ENCODE peak calls at places on chromosomes 3 and 15, in five cellular contexts. C is SK-N-SH, V is HepG2, W is GM12878, Q is H1. U is an unnamed sample.

GRCh38 chr3:123126653-123127052 is 59.8 kb downstream of the PDIA5 start:
- DNase-seq in W (no peak), Q (no peak), V (no peak), C (no peak), U (no peak)

GRCh38 chr3:171459130-171459941 is 869 bp downstream of the TNIK start:
- DNase-seq in C (peak), V (no peak), Q (peak), W (no peak), U (no peak)

GRCh38 chr3:55075846-55076245 is 148.0 kb upstream of the LRTM1 start:
- DNase-seq in Q (no peak), W (no peak), C (no peak), V (no peak), U (no peak)

GRCh38 chr3:192833177-192833890 is 84.3 kb downstream of the MB21D2 start:
- DNase-seq in C (no peak), Q (no peak), V (no peak), W (no peak), U (no peak)

GRCh38 chr15:38169982-38170381 is 82.7 kb upstream of the SPRED1 start:
- DNase-seq in C (no peak), Q (no peak), V (no peak), W (no peak), U (no peak)

GRCh38 chr3:152738656-152739055 is 96.3 kb upstream of the P2RY1 start:
- DNase-seq in W (peak), C (no peak), Q (no peak), V (no peak), U (no peak)

GRCh38 chr15:96693990-96694517 is 363.6 kb downstream of the NR2F2 start:
- DNase-seq in V (no peak), Q (no peak), C (no peak), W (no peak), U (no peak)

GRCh38 chr15:66233487-66234415 is 19.8 kb downstream of the MEGF11 start:
- DNase-seq in C (no peak), V (peak), W (no peak), Q (peak), U (peak)

GRCh38 chr3:9951962-9952805 is at the start of gene PRRT3:
- DNase-seq in Q (peak), V (no peak), W (no peak), C (peak), U (peak)

GRCh38 chr3:71168961-71169411 is 414.5 kb downstream of the FOXP1 start:
- DNase-seq in Q (no peak), W (no peak), C (peak), V (no peak), U (no peak)

GRCh38 chr15:88863412-88863811 is 31.9 kb downstream of the HAPLN3 start:
- DNase-seq in V (no peak), W (no peak), Q (no peak), C (no peak), U (no peak)

GRCh38 chr3:178777718-178778411 is 241.6 kb downstream of the KCNMB2 start:
- DNase-seq in W (no peak), Q (no peak), V (no peak), C (no peak), U (no peak)

GRCh38 chr3:160771811-160772459 is 15.9 kb downstream of the PPM1L start:
- DNase-seq in W (no peak), Q (no peak), C (peak), V (no peak), U (no peak)

GRCh38 chr3:68352031-68352430 is 580.3 kb downstream of the TAFA4 start:
- DNase-seq in W (no peak), Q (no peak), C (no peak), V (no peak), U (no peak)

GRCh38 chr3:139909836-139910235 is 25.1 kb upstream of the CLSTN2 start:
- DNase-seq in Q (no peak), V (no peak), W (no peak), C (no peak), U (no peak)

GRCh38 chr3:133887951-133888703 is 7.6 kb downstream of the RAB6B start:
- DNase-seq in Q (peak), V (no peak), C (no peak), W (no peak), U (no peak)

GRCh38 chr15:48695088-48695834 is 49.8 kb upstream of the FBN1 start:
- DNase-seq in W (no peak), V (no peak), C (no peak), Q (no peak), U (no peak)

GRCh38 chr15:69652906-69653305 is 200.3 kb downstream of the RPLP1 start:
- DNase-seq in Q (no peak), W (no peak), C (no peak), V (no peak), U (no peak)

GRCh38 chr3:138049157-138049919 is 39.4 kb downstream of the CLDN18 start:
- DNase-seq in V (no peak), C (no peak), Q (no peak), W (no peak), U (peak)

GRCh38 chr3:190830031-190830430 is 32.5 kb downstream of the GMNC start:
- DNase-seq in C (no peak), V (no peak), W (no peak), Q (no peak), U (no peak)

GRCh38 chr15:45862034-45862433 is 227.2 kb downstream of the SQOR start:
- DNase-seq in W (no peak), C (no peak), Q (no peak), V (no peak), U (no peak)

GRCh38 chr15:95812491-95812890 is 518.0 kb upstream of the NR2F2 start:
- DNase-seq in Q (no peak), V (no peak), C (no peak), W (no peak), U (no peak)

GRCh38 chr15:39878401-39878775 is 41.7 kb downstream of the GPR176 start:
- DNase-seq in C (no peak), W (no peak), Q (no peak), V (no peak), U (no peak)
- TF ChIP-seq EP300 in C (no peak), W (no peak), Q (no peak), V (no peak), U (no peak)

GRCh38 chr3:45042162-45042561 is 16.1 kb downstream of the CLEC3B start:
- DNase-seq in C (no peak), V (no peak), Q (no peak), W (no peak), U (no peak)
- H3K4me2 ChIP-seq in C (no peak), V (no peak), Q (no peak), W (peak), U (no peak)

DNA sequence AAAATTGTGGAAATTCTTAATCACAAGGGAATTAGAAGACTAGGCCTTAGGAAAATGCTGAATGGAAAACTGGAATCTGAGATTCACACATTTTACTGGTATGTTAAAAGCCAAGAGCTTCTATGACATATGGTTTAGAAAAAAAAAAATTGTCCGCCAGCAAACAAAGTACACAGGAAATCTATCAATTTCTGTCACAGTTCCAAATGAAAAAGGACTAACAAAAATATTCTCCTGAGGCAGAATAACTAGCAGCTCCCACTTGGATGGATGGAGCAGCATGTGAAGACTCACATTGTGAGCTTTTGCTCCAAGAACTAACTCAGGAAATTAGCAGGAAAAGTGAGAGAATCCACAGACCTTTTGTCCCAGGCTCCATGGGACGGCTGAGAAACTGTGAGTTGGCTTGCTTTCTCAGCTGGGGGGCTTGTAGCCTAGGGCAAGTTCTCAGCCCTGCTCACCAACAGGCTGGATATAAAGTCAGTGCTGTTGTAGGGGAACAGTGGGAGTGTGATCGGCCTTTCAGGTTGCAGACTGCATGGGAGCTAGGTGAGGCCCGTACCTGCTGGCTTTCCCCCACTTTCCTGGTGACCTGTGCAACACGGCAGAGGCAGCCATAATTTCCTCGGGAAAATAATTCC is 731.1 kb upstream of the SGO1 start:
- DNase-seq in V (no peak), Q (no peak), C (no peak), W (no peak), U (no peak)
- TF ChIP-seq GABPA in V (no peak), Q (no peak), C (no peak), W (no peak), U (no peak)

GRCh38 chr3:65483475-65483874 is 555.2 kb downstream of the MAGI1 start:
- DNase-seq in C (no peak), V (no peak), Q (no peak), W (no peak), U (no peak)
- TF ChIP-seq EP300 in C (no peak), V (no peak), Q (no peak), W (no peak), U (no peak)

U was measured in K562.